ENCODE peak calls at places on chromosome 3, in six cellular contexts. One of them, this sample, is unnamed.

GRCh38 chr3:64693031-64693430 is 5.2 kb upstream of the ADAMTS9 start:
- DNase-seq in brain microvascular endothelial cell: no peak
- DNase-seq in upper lobe of right lung: no peak
- DNase-seq in lung: no peak
- DNase-seq in suprapubic skin: no peak
- DNase-seq in tibial nerve: no peak
- DNase-seq in this sample: no peak

GRCh38 chr3:61848885-61849284 is 287.5 kb downstream of the PTPRG start:
- DNase-seq in suprapubic skin: no peak
- DNase-seq in upper lobe of right lung: no peak
- DNase-seq in tibial nerve: no peak
- DNase-seq in brain microvascular endothelial cell: no peak
- DNase-seq in lung: no peak
- DNase-seq in this sample: no peak

GRCh38 chr3:169822091-169822490 is 9.4 kb upstream of the LRRC34 start:
- DNase-seq in tibial nerve: no peak
- DNase-seq in lung: no peak
- DNase-seq in suprapubic skin: no peak
- DNase-seq in brain microvascular endothelial cell: no peak
- DNase-seq in upper lobe of right lung: no peak
- DNase-seq in this sample: no peak

GRCh38 chr3:127665586-127665985 is 7.2 kb upstream of the ABTB1 start:
- DNase-seq in lung: no peak
- DNase-seq in brain microvascular endothelial cell: no peak
- DNase-seq in tibial nerve: no peak
- DNase-seq in suprapubic skin: peak; percentile 58
- DNase-seq in upper lobe of right lung: peak; percentile 19
- DNase-seq in this sample: no peak

GRCh38 chr3:103963599-103963998 is 1403.1 kb upstream of the ALCAM start:
- DNase-seq in lung: no peak
- DNase-seq in upper lobe of right lung: no peak
- DNase-seq in brain microvascular endothelial cell: no peak
- DNase-seq in suprapubic skin: no peak
- DNase-seq in tibial nerve: no peak
- DNase-seq in this sample: no peak

GRCh38 chr3:142279965-142280590 is 54.7 kb upstream of the GK5 start:
- DNase-seq in lung: peak; percentile 48
- DNase-seq in upper lobe of right lung: no peak
- DNase-seq in tibial nerve: peak; percentile 22
- DNase-seq in suprapubic skin: no peak
- DNase-seq in brain microvascular endothelial cell: peak; percentile 69
- DNase-seq in this sample: peak; percentile 90

GRCh38 chr3:23041918-23042696 is 161.0 kb upstream of the UBE2E2 start:
- DNase-seq in suprapubic skin: no peak
- DNase-seq in upper lobe of right lung: no peak
- DNase-seq in tibial nerve: peak; percentile 47
- DNase-seq in brain microvascular endothelial cell: peak; percentile 47
- DNase-seq in lung: no peak
- DNase-seq in this sample: peak; percentile 15

GRCh38 chr3:52249683-52250082 is 4.1 kb downstream of the PPM1M start:
- DNase-seq in tibial nerve: no peak
- DNase-seq in upper lobe of right lung: peak; percentile 43
- DNase-seq in suprapubic skin: no peak
- DNase-seq in lung: no peak
- DNase-seq in brain microvascular endothelial cell: no peak
- DNase-seq in this sample: no peak

GRCh38 chr3:64311424-64311920 is 86.2 kb upstream of the PRICKLE2 start:
- DNase-seq in brain microvascular endothelial cell: no peak
- DNase-seq in suprapubic skin: no peak
- DNase-seq in upper lobe of right lung: no peak
- DNase-seq in lung: no peak
- DNase-seq in tibial nerve: no peak
- DNase-seq in this sample: peak; percentile 87

GRCh38 chr3:76383781-76384180 is 598.4 kb upstream of the ZNF717 start:
- DNase-seq in brain microvascular endothelial cell: peak; percentile 23
- DNase-seq in upper lobe of right lung: no peak
- DNase-seq in suprapubic skin: no peak
- DNase-seq in lung: no peak
- DNase-seq in tibial nerve: no peak
- DNase-seq in this sample: no peak

GRCh38 chr3:126317029-126317996 is 39.9 kb downstream of the KLF15 start:
- DNase-seq in brain microvascular endothelial cell: no peak
- DNase-seq in tibial nerve: no peak
- DNase-seq in suprapubic skin: peak; percentile 54
- DNase-seq in lung: no peak
- DNase-seq in upper lobe of right lung: peak; percentile 55
- DNase-seq in this sample: no peak

GRCh38 chr3:47000198-47000815 is 20.8 kb downstream of the NBEAL2 start:
- DNase-seq in suprapubic skin: no peak
- DNase-seq in lung: no peak
- DNase-seq in brain microvascular endothelial cell: peak; percentile 13
- DNase-seq in tibial nerve: no peak
- DNase-seq in upper lobe of right lung: no peak
- DNase-seq in this sample: peak; percentile 90

GRCh38 chr3:154122096-154122911 is 1.1 kb downstream of the ARHGEF26 start:
- DNase-seq in lung: no peak
- DNase-seq in suprapubic skin: no peak
- DNase-seq in tibial nerve: no peak
- DNase-seq in brain microvascular endothelial cell: no peak
- DNase-seq in upper lobe of right lung: peak; percentile 67
- DNase-seq in this sample: peak; percentile 81

GRCh38 chr3:120850326-120851295 is 57.4 kb upstream of the STXBP5L start:
- DNase-seq in tibial nerve: no peak
- DNase-seq in suprapubic skin: no peak
- DNase-seq in brain microvascular endothelial cell: no peak
- DNase-seq in upper lobe of right lung: no peak
- DNase-seq in lung: no peak
- DNase-seq in this sample: no peak

GRCh38 chr3:127566801-127567200 is 23.7 kb downstream of the TPRA1 start:
- DNase-seq in lung: no peak
- DNase-seq in brain microvascular endothelial cell: no peak
- DNase-seq in tibial nerve: no peak
- DNase-seq in upper lobe of right lung: no peak
- DNase-seq in suprapubic skin: no peak
- DNase-seq in this sample: peak; percentile 17

GRCh38 chr3:54862526-54862925 is 65.3 kb downstream of the LRTM1 start:
- DNase-seq in lung: no peak
- DNase-seq in suprapubic skin: no peak
- DNase-seq in tibial nerve: no peak
- DNase-seq in upper lobe of right lung: no peak
- DNase-seq in brain microvascular endothelial cell: no peak
- DNase-seq in this sample: no peak

GRCh38 chr3:191379473-191379872 is 49.1 kb upstream of the UTS2B start:
- DNase-seq in suprapubic skin: no peak
- DNase-seq in upper lobe of right lung: no peak
- DNase-seq in lung: no peak
- DNase-seq in tibial nerve: no peak
- DNase-seq in brain microvascular endothelial cell: no peak
- DNase-seq in this sample: no peak

GRCh38 chr3:71231680-71232079 is 351.8 kb downstream of the FOXP1 start:
- DNase-seq in lung: no peak
- DNase-seq in upper lobe of right lung: no peak
- DNase-seq in brain microvascular endothelial cell: no peak
- DNase-seq in tibial nerve: no peak
- DNase-seq in suprapubic skin: no peak
- DNase-seq in this sample: no peak

GRCh38 chr3:17011774-17012338 is 127.1 kb downstream of the PLCL2 start:
- DNase-seq in upper lobe of right lung: no peak
- DNase-seq in lung: no peak
- DNase-seq in suprapubic skin: no peak
- DNase-seq in tibial nerve: no peak
- DNase-seq in brain microvascular endothelial cell: no peak
- DNase-seq in this sample: no peak

GRCh38 chr3:152334761-152335160 is 66.0 kb downstream of the MBNL1 start:
- DNase-seq in upper lobe of right lung: no peak
- DNase-seq in tibial nerve: no peak
- DNase-seq in brain microvascular endothelial cell: no peak
- DNase-seq in suprapubic skin: no peak
- DNase-seq in lung: no peak
- DNase-seq in this sample: no peak

GRCh38 chr3:152335273-152335672 is 66.5 kb downstream of the MBNL1 start:
- DNase-seq in brain microvascular endothelial cell: no peak
- DNase-seq in lung: no peak
- DNase-seq in upper lobe of right lung: no peak
- DNase-seq in suprapubic skin: no peak
- DNase-seq in tibial nerve: no peak
- DNase-seq in this sample: no peak

GRCh38 chr3:152331018-152331541 is 62.4 kb downstream of the MBNL1 start:
- DNase-seq in suprapubic skin: no peak
- DNase-seq in brain microvascular endothelial cell: peak; percentile 55
- DNase-seq in tibial nerve: no peak
- DNase-seq in lung: no peak
- DNase-seq in upper lobe of right lung: no peak
- DNase-seq in this sample: peak; percentile 67

GRCh38 chr3:152331975-152332374 is 63.2 kb downstream of the MBNL1 start:
- DNase-seq in upper lobe of right lung: no peak
- DNase-seq in lung: no peak
- DNase-seq in brain microvascular endothelial cell: no peak
- DNase-seq in suprapubic skin: no peak
- DNase-seq in tibial nerve: no peak
- DNase-seq in this sample: no peak

DNA sequence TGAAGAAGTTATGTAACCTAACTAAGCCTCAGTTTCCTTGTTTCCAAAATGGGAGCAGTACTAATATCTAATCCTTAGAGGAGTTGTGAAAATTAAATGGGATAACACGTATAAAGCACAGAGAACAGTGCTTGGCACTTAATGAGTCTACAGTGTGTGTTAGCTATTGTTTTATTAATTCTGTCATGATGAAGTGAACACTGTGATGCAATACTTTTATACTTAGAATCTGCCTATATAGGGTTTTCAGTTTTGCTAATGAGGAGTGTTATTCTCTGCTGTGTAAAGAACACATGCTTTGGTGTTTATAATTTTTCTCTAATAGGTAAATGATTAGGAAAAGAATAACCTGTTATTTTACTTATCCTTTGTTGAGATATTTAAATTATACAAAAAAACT is 65.2 kb downstream of the MBNL1 start:
- DNase-seq in brain microvascular endothelial cell: no peak
- DNase-seq in suprapubic skin: no peak
- DNase-seq in lung: no peak
- DNase-seq in upper lobe of right lung: no peak
- DNase-seq in tibial nerve: no peak
- DNase-seq in this sample: no peak
- H3K36me3 ChIP-seq in brain microvascular endothelial cell: peaks cover 3% of the 10 kb centered on the region
- H3K36me3 ChIP-seq in suprapubic skin: no peaks in the 10 kb centered on the region
- H3K36me3 ChIP-seq in lung: no peaks in the 10 kb centered on the region
- H3K36me3 ChIP-seq in upper lobe of right lung: no peaks in the 10 kb centered on the region
- H3K36me3 ChIP-seq in tibial nerve: no peaks in the 10 kb centered on the region
- H3K36me3 ChIP-seq in this sample: peaks cover 22% of the 10 kb centered on the region

DNA sequence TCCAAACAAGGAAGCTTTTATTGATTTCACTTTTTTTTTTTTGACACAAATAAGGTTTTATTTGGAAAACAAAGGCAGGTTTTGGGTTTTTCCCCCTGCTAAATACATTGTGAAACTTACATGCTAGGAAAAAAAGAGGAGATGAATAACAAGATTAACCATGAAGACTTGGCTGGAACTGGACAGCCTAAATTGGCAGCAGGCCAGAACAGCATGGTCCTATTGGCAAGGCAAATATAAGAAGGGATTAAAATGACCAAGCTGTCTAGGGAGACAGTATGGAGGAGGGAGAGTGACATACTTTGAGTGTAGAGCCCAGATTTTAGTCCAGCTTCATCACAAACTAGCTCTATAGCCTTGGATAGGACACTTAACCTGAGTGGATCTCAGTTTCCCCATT is 63.9 kb upstream of the BBX start:
- DNase-seq in upper lobe of right lung: no peak
- DNase-seq in tibial nerve: no peak
- DNase-seq in brain microvascular endothelial cell: no peak
- DNase-seq in suprapubic skin: no peak
- DNase-seq in lung: no peak
- DNase-seq in this sample: no peak
- H3K4me3 ChIP-seq in upper lobe of right lung: no peak overlapping the region
- H3K4me3 ChIP-seq in tibial nerve: no peak overlapping the region
- H3K4me3 ChIP-seq in brain microvascular endothelial cell: no peak overlapping the region
- H3K4me3 ChIP-seq in suprapubic skin: no peak overlapping the region
- H3K4me3 ChIP-seq in lung: no peak overlapping the region
- H3K4me3 ChIP-seq in this sample: no peak overlapping the region

DNA sequence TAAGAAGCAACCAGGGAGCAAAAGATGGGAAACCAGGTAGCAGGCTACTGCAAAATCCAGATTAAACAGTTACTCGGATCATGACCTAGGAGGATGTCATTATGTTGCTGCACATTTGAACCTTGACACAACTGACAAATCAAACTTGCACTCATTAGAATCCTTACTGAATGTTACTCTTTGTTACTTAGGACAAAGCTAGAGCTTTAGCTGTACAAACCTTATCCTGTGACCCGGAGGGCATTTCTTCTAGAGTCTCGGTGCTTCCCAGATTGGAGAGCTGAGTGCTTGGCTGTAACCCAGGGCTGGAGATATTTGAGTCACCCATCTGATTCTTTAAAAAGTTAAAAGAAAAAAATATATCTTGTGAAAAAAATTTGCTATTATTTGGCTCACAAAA is 43.4 kb downstream of the DCP1A start:
- DNase-seq in brain microvascular endothelial cell: no peak
- DNase-seq in suprapubic skin: no peak
- DNase-seq in upper lobe of right lung: no peak
- DNase-seq in tibial nerve: no peak
- DNase-seq in lung: no peak
- DNase-seq in this sample: no peak
- H3K36me3 ChIP-seq in brain microvascular endothelial cell: peaks cover 26% of the 10 kb centered on the region
- H3K36me3 ChIP-seq in suprapubic skin: peaks cover 60% of the 10 kb centered on the region
- H3K36me3 ChIP-seq in upper lobe of right lung: peaks cover 46% of the 10 kb centered on the region
- H3K36me3 ChIP-seq in tibial nerve: no peaks in the 10 kb centered on the region
- H3K36me3 ChIP-seq in lung: peaks cover 23% of the 10 kb centered on the region
- H3K36me3 ChIP-seq in this sample: peaks cover 19% of the 10 kb centered on the region

DNA sequence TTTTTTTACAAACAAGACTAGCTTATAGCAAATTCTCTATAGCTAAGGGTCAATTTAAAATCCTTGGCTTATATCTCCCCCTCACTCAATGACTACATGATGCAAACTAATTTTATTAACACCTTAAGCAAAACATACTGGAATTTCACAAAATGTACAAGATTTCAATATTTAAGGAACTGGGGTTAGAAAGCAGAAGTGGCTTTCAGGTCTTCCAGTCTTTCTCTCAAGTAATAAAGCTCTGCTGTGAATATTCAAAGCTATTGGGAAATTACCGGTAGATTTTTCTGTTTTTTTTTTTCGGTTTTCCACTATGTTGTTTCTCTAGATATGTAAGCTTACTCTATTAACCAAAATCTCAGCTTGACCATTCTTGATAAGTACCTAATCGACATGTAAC is 3.9 kb downstream of the EPM2AIP1 start:
- DNase-seq in tibial nerve: no peak
- DNase-seq in brain microvascular endothelial cell: no peak
- DNase-seq in suprapubic skin: no peak
- DNase-seq in lung: no peak
- DNase-seq in upper lobe of right lung: no peak
- DNase-seq in this sample: no peak
- H3K4me3 ChIP-seq in tibial nerve: peak overlapping the region; percentile 14
- H3K4me3 ChIP-seq in brain microvascular endothelial cell: no peak overlapping the region
- H3K4me3 ChIP-seq in suprapubic skin: peak overlapping the region; percentile 12
- H3K4me3 ChIP-seq in lung: no peak overlapping the region
- H3K4me3 ChIP-seq in upper lobe of right lung: peak overlapping the region; percentile 82
- H3K4me3 ChIP-seq in this sample: peak overlapping the region; percentile 17

DNA sequence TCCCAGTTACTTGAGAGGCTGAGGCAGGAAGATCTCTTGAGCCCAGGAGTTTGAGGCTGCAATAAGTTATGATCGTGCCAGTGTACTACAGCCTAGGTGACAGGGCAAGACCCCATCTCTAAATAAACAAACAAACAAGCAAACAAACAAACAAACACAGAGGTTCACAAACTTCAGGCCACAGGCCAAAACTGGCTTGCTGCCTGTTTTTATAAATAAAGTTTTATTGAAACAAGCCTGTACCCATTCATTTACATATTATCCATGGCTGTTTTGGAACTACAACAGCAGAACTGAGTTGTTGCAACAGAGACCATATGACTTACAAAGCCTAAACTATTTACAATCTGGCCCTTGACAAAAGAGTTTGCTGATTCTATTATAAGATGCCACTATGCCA is 6.5 kb downstream of the DYNC1LI1 start:
- DNase-seq in upper lobe of right lung: no peak
- DNase-seq in lung: no peak
- DNase-seq in brain microvascular endothelial cell: no peak
- DNase-seq in suprapubic skin: no peak
- DNase-seq in tibial nerve: no peak
- DNase-seq in this sample: no peak
- H3K36me3 ChIP-seq in upper lobe of right lung: peaks cover 15% of the 10 kb centered on the region
- H3K36me3 ChIP-seq in lung: no peaks in the 10 kb centered on the region
- H3K36me3 ChIP-seq in brain microvascular endothelial cell: peaks cover 10% of the 10 kb centered on the region
- H3K36me3 ChIP-seq in suprapubic skin: peaks cover 10% of the 10 kb centered on the region
- H3K36me3 ChIP-seq in tibial nerve: no peaks in the 10 kb centered on the region
- H3K36me3 ChIP-seq in this sample: peaks cover 8% of the 10 kb centered on the region